ENCODE peak calls at places on chromosomes 6 and 20, in five cellular contexts. O, K, L, B and X are unnamed samples.

GRCh38 chr6:28771401-28772267 is 152.2 kb downstream of the TRIM27 start:
- DNase-seq in O (no peak), K (no peak), L (no peak), B (peak), X (no peak)

GRCh38 chr20:46694484-46694883 is 5.2 kb upstream of the TP53RK start:
- DNase-seq in O (no peak), K (no peak), L (peak), B (peak), X (no peak)

GRCh38 chr6:108383967-108384366 is 89.1 kb downstream of the AFG1L start:
- DNase-seq in O (no peak), K (no peak), L (no peak), B (no peak), X (no peak)

GRCh38 chr6:35283361-35283760 is 14.3 kb upstream of the DEF6 start:
- DNase-seq in O (no peak), K (no peak), L (no peak), B (no peak), X (no peak)

GRCh38 chr6:163170294-163170883 is 244.1 kb upstream of the QKI start:
- DNase-seq in O (no peak), K (no peak), L (no peak), B (peak), X (no peak)

GRCh38 chr6:158863646-158864045 is 44.5 kb upstream of the EZR start:
- DNase-seq in O (no peak), K (no peak), L (no peak), B (no peak), X (no peak)

GRCh38 chr20:10337291-10337690 is 96.7 kb downstream of the MKKS start:
- DNase-seq in O (no peak), K (no peak), L (no peak), B (no peak), X (no peak)

GRCh38 chr6:47083586-47084047 is 41.5 kb upstream of the ADGRF1 start:
- DNase-seq in O (peak), K (no peak), L (no peak), B (peak), X (peak)

GRCh38 chr6:1762203-1762602 is 152.5 kb downstream of the FOXC1 start:
- DNase-seq in O (no peak), K (no peak), L (no peak), B (peak), X (no peak)

GRCh38 chr6:43054206-43054943 is 724 bp upstream of the CUL7 start:
- DNase-seq in O (peak), K (no peak), L (no peak), B (no peak), X (no peak)

GRCh38 chr20:46200582-46201570 is 82.8 kb downstream of the CD40 start:
- DNase-seq in O (peak), K (no peak), L (peak), B (no peak), X (no peak)

GRCh38 chr20:47412073-47412472 is 55.6 kb upstream of the ZMYND8 start:
- DNase-seq in O (no peak), K (no peak), L (no peak), B (no peak), X (no peak)

GRCh38 chr6:98024359-98024758 is 741.3 kb upstream of the MMS22L start:
- DNase-seq in O (no peak), K (no peak), L (peak), B (no peak), X (no peak)

GRCh38 chr6:155455766-155456165 is at the start of gene NOX3:
- DNase-seq in O (no peak), K (no peak), L (no peak), B (no peak), X (no peak)

GRCh38 chr6:6220718-6221117 is 99.7 kb downstream of the F13A1 start:
- DNase-seq in O (no peak), K (no peak), L (no peak), B (no peak), X (no peak)

GRCh38 chr6:156775717-156776116 is 1.5 kb upstream of the ARID1B start:
- DNase-seq in O (no peak), K (no peak), L (no peak), B (no peak), X (no peak)

GRCh38 chr20:7275628-7276237 is 508.2 kb downstream of the BMP2 start:
- DNase-seq in O (no peak), K (no peak), L (no peak), B (no peak), X (no peak)

GRCh38 chr6:64737418-64737817 is 969.6 kb downstream of the EYS start:
- DNase-seq in O (no peak), K (no peak), L (no peak), B (no peak), X (no peak)

GRCh38 chr6:38306915-38307314 is 332.8 kb downstream of the BTBD9 start:
- DNase-seq in O (no peak), K (no peak), L (no peak), B (no peak), X (no peak)

GRCh38 chr6:136723780-136724179 is 68.5 kb downstream of the MAP3K5 start:
- DNase-seq in O (no peak), K (peak), L (no peak), B (peak), X (peak)